ENCODE peak calls at places on chromosomes 11 and 22, in nine cellular contexts. I is CD8-positive, alpha-beta T cell; R is left lung; K is Caco-2; Y is heart left ventricle; H is mucosa of descending colon; G is H9; C is tibial nerve; U is pancreas. S is an unnamed sample.

GRCh38 chr11:33690290-33691050 is 10.2 kb downstream of the C11orf91 start:
- DNase-seq in I (no peak), R (no peak), K (no peak), Y (peak; percentile 72), H (peak; percentile 66), G (no peak), C (peak; percentile 52), U (peak; percentile 57), S (peak; percentile 71)

GRCh38 chr11:18111005-18111404 is 5.1 kb upstream of the SAAL1 start:
- DNase-seq in I (no peak), R (no peak), K (no peak), Y (no peak), H (no peak), G (no peak), C (no peak), U (no peak), S (no peak)

GRCh38 chr11:72227316-72228228 is 3.0 kb downstream of the INPPL1 start:
- DNase-seq in I (no peak), R (no peak), K (peak; percentile 42), Y (no peak), H (no peak), G (peak; percentile 21), C (no peak), U (peak; percentile 16), S (peak; percentile 25)

GRCh38 chr22:26986051-26986881 is 328.9 kb downstream of the MIAT start:
- DNase-seq in I (no peak), R (no peak), K (no peak), Y (no peak), H (no peak), G (no peak), C (no peak), U (no peak), S (no peak)

GRCh38 chr22:42114721-42115120 is 15.9 kb downstream of the CYP2D6 start:
- DNase-seq in I (no peak), R (no peak), K (peak; percentile 47), Y (no peak), H (no peak), G (peak; percentile 73), C (no peak), U (peak; percentile 42), S (no peak)

GRCh38 chr22:38316340-38317236 is 645 bp downstream of the CSNK1E start:
- DNase-seq in I (peak; percentile 32), R (peak; percentile 87), K (peak; percentile 56), Y (peak; percentile 75), H (peak; percentile 79), G (no peak), C (peak; percentile 53), U (peak; percentile 60), S (peak; percentile 69)

GRCh38 chr22:19772673-19773469 is 12.3 kb downstream of the TBX1 start:
- DNase-seq in I (no peak), R (peak; percentile 65), K (no peak), Y (no peak), H (peak; percentile 53), G (no peak), C (no peak), U (no peak), S (no peak)

GRCh38 chr11:121416909-121417567 is 35.1 kb upstream of the SORL1 start:
- DNase-seq in I (peak; percentile 18), R (peak; percentile 88), K (no peak), Y (peak; percentile 82), H (peak; percentile 83), G (no peak), C (peak; percentile 78), U (peak; percentile 74), S (peak; percentile 82)

GRCh38 chr11:72589802-72590761 is 84.1 kb downstream of the PDE2A start:
- DNase-seq in I (peak; percentile 20), R (peak; percentile 82), K (peak; percentile 79), Y (peak; percentile 33), H (peak; percentile 56), G (peak; percentile 90), C (no peak), U (peak; percentile 63), S (no peak)

GRCh38 chr11:61507962-61508824 is at the start of gene LRRC10B:
- DNase-seq in I (no peak), R (no peak), K (peak; percentile 74), Y (no peak), H (peak; percentile 90), G (peak; percentile 95), C (no peak), U (no peak), S (no peak)

GRCh38 chr11:101817536-101817935 is 97.3 kb upstream of the CEP126 start:
- DNase-seq in I (no peak), R (no peak), K (no peak), Y (no peak), H (no peak), G (no peak), C (no peak), U (no peak), S (no peak)

GRCh38 chr11:2208691-2209369 is 37.2 kb upstream of the TH start:
- DNase-seq in I (no peak), R (peak; percentile 79), K (peak; percentile 58), Y (peak; percentile 7), H (peak; percentile 61), G (peak; percentile 45), C (peak; percentile 9), U (peak; percentile 69), S (peak; percentile 68)

GRCh38 chr11:33475999-33476398 is 218.8 kb downstream of the HIPK3 start:
- DNase-seq in I (no peak), R (no peak), K (no peak), Y (peak; percentile 10), H (no peak), G (no peak), C (no peak), U (peak; percentile 55), S (no peak)

GRCh38 chr22:20116951-20117645 is at the start of gene TRMT2A:
- DNase-seq in I (peak; percentile 91), R (peak; percentile 99), K (peak; percentile 99), Y (peak; percentile 98), H (peak; percentile 99), G (peak; percentile 98), C (peak; percentile 98), U (peak; percentile 99), S (peak; percentile 97)

GRCh38 chr11:72637926-72638325 is 36.3 kb downstream of the PDE2A start:
- DNase-seq in I (no peak), R (no peak), K (no peak), Y (no peak), H (no peak), G (no peak), C (no peak), U (no peak), S (no peak)

GRCh38 chr11:11028017-11028692 is 170.3 kb upstream of the ZBED5 start:
- DNase-seq in I (peak; percentile 54), R (peak; percentile 82), K (peak; percentile 79), Y (peak; percentile 45), H (peak; percentile 59), G (peak; percentile 85), C (peak; percentile 48), U (peak; percentile 68), S (peak; percentile 62)

GRCh38 chr11:67032830-67033555 is 10.1 kb downstream of the SYT12 start:
- DNase-seq in I (no peak), R (no peak), K (no peak), Y (no peak), H (no peak), G (no peak), C (no peak), U (no peak), S (no peak)

GRCh38 chr11:35178067-35178805 is 39.3 kb downstream of the CD44 start:
- DNase-seq in I (no peak), R (no peak), K (no peak), Y (no peak), H (no peak), G (no peak), C (no peak), U (no peak), S (no peak)

GRCh38 chr22:48245119-48245485 is 1482.7 kb downstream of the TBC1D22A start:
- DNase-seq in I (no peak), R (no peak), K (no peak), Y (no peak), H (no peak), G (no peak), C (no peak), U (no peak), S (no peak)

GRCh38 chr22:48247829-48248228 is 1485.4 kb downstream of the TBC1D22A start:
- DNase-seq in I (no peak), R (no peak), K (no peak), Y (no peak), H (no peak), G (no peak), C (no peak), U (no peak), S (no peak)

GRCh38 chr22:48242461-48242864 is 1480.0 kb downstream of the TBC1D22A start:
- DNase-seq in I (no peak), R (no peak), K (no peak), Y (no peak), H (no peak), G (peak; percentile 10), C (no peak), U (no peak), S (no peak)

GRCh38 chr22:48241658-48242057 is 1479.2 kb downstream of the TBC1D22A start:
- DNase-seq in I (no peak), R (no peak), K (no peak), Y (no peak), H (no peak), G (peak; percentile 14), C (no peak), U (no peak), S (no peak)

GRCh38 chr22:48244388-48245118 is 1482.1 kb downstream of the TBC1D22A start:
- DNase-seq in I (no peak), R (no peak), K (no peak), Y (no peak), H (no peak), G (peak; percentile 17), C (no peak), U (no peak), S (no peak)
- H3K9me3 ChIP-seq in I (no peaks in the 10 kb centered on the region), R (no peaks in the 10 kb centered on the region), K (no peaks in the 10 kb centered on the region), Y (no peaks in the 10 kb centered on the region), H (no peaks in the 10 kb centered on the region), G (no peaks in the 10 kb centered on the region), C (no peaks in the 10 kb centered on the region), U (no peaks in the 10 kb centered on the region), S (no peaks in the 10 kb centered on the region)

GRCh38 chr11:37184371-37184770 is 586.3 kb upstream of the RAG2 start:
- DNase-seq in I (no peak), R (no peak), K (no peak), Y (no peak), H (no peak), G (no peak), C (no peak), U (no peak), S (no peak)
- H3K9me3 ChIP-seq in I (no peaks in the 10 kb centered on the region), R (no peaks in the 10 kb centered on the region), K (no peaks in the 10 kb centered on the region), Y (peaks cover 4% of the 10 kb centered on the region), H (peaks cover 37% of the 10 kb centered on the region), G (no peaks in the 10 kb centered on the region), C (no peaks in the 10 kb centered on the region), U (no peaks in the 10 kb centered on the region), S (no peaks in the 10 kb centered on the region)

GRCh38 chr11:111605681-111606080 is 3.4 kb downstream of the SIK2 start:
- DNase-seq in I (no peak), R (no peak), K (no peak), Y (no peak), H (no peak), G (no peak), C (no peak), U (no peak), S (no peak)
- H3K9me3 ChIP-seq in I (no peaks in the 10 kb centered on the region), R (no peaks in the 10 kb centered on the region), K (no peaks in the 10 kb centered on the region), Y (no peaks in the 10 kb centered on the region), H (no peaks in the 10 kb centered on the region), G (no peaks in the 10 kb centered on the region), C (no peaks in the 10 kb centered on the region), U (no peaks in the 10 kb centered on the region), S (no peaks in the 10 kb centered on the region)

DNA sequence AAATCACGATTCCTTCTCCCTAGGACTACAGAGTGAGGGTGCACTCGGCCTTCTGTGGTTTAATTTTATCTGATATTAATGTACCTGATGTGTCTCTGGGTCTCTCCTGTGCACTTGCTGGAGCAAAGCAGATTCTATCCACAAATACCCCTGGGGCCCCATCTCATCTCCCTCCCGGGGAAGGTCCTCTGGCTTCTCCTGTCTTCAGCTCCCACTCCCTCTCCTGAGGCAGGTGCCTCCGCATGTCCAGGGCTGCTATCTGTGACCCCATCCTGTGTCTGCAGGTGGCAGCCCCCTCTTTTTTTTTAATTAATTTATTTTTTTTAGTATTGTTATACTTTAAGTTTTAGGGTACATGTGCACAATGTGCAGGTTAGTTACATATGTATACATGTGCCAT is 558.7 kb downstream of the BRD1 start:
- DNase-seq in I (no peak), R (no peak), K (no peak), Y (no peak), H (no peak), G (no peak), C (no peak), U (no peak), S (no peak)
- H3K9me3 ChIP-seq in I (no peaks in the 10 kb centered on the region), R (no peaks in the 10 kb centered on the region), K (no peaks in the 10 kb centered on the region), Y (no peaks in the 10 kb centered on the region), H (no peaks in the 10 kb centered on the region), G (no peaks in the 10 kb centered on the region), C (no peaks in the 10 kb centered on the region), U (no peaks in the 10 kb centered on the region), S (no peaks in the 10 kb centered on the region)

S was measured in breast epithelium.